ENCODE peak calls at places on chromosome 13, in five cellular contexts. Z is H9, D is H1, O is IMR-90, U is neuronal stem cell. X is an unnamed sample.

GRCh38 chr13:105847532-105848295 is 687.7 kb downstream of the EFNB2 start:
- DNase-seq in D (no peak), Z (no peak), O (peak), U (no peak), X (no peak)

GRCh38 chr13:29483211-29483610 is 112.3 kb downstream of the SLC7A1 start:
- DNase-seq in U (no peak), D (no peak), Z (no peak), O (no peak), X (no peak)

GRCh38 chr13:59963827-59964226 is 199.9 kb downstream of the DIAPH3 start:
- DNase-seq in Z (no peak), O (no peak), D (no peak), U (no peak), X (no peak)

GRCh38 chr13:61777902-61778301 is 362.3 kb upstream of the PCDH20 start:
- DNase-seq in O (no peak), U (no peak), D (no peak), Z (no peak), X (no peak)

GRCh38 chr13:64551755-64552154 is 2678.4 kb downstream of the PCDH9 start:
- DNase-seq in U (no peak), Z (no peak), O (peak), D (no peak), X (no peak)

GRCh38 chr13:73417012-73417615 is 358.3 kb downstream of the KLF5 start:
- DNase-seq in Z (no peak), O (no peak), D (no peak), U (no peak), X (peak)

GRCh38 chr13:19057588-19058340 is 123.9 kb downstream of the TUBA3C start:
- DNase-seq in D (no peak), Z (no peak), O (no peak), U (no peak), X (no peak)

GRCh38 chr13:91347996-91348905 is 764 bp downstream of the MIR17HG start:
- DNase-seq in U (peak), D (no peak), Z (no peak), O (no peak), X (no peak)

GRCh38 chr13:22926176-22927007 is 254.4 kb upstream of the SGCG start:
- DNase-seq in O (no peak), Z (peak), U (no peak), D (peak), X (peak)

GRCh38 chr13:44806841-44807240 is 182.4 kb downstream of the NUFIP1 start:
- DNase-seq in Z (no peak), D (no peak), U (no peak), O (no peak), X (no peak)

GRCh38 chr13:49938274-49938673 is 2.1 kb upstream of the SPRYD7 start:
- DNase-seq in O (no peak), D (no peak), Z (no peak), U (no peak), X (no peak)

GRCh38 chr13:114049026-114049425 is 75.2 kb upstream of the C13orf46 start:
- DNase-seq in O (no peak), D (no peak), Z (no peak), U (no peak), X (no peak)

GRCh38 chr13:49560270-49561063 is 24.9 kb downstream of the RCBTB1 start:
- DNase-seq in Z (no peak), D (no peak), U (no peak), O (peak), X (peak)

GRCh38 chr13:114053026-114053425 is 79.2 kb upstream of the C13orf46 start:
- DNase-seq in U (no peak), D (no peak), Z (no peak), O (peak), X (no peak)

GRCh38 chr13:32428581-32429072 is 697 bp upstream of the N4BP2L1 start:
- DNase-seq in O (no peak), D (no peak), Z (no peak), U (no peak), X (no peak)

GRCh38 chr13:90154311-90154960 is 1193.1 kb upstream of the MIR17HG start:
- DNase-seq in Z (no peak), D (no peak), O (no peak), U (no peak), X (peak)

GRCh38 chr13:36436811-36437210 is 4.5 kb downstream of the CCNA1 start:
- DNase-seq in D (no peak), U (no peak), Z (no peak), O (no peak), X (no peak)

GRCh38 chr13:45113809-45114208 is 6.5 kb upstream of the GTF2F2 start:
- DNase-seq in U (no peak), O (no peak), Z (no peak), D (no peak), X (no peak)

GRCh38 chr13:113970810-113971470 is 2.9 kb downstream of the C13orf46 start:
- DNase-seq in U (no peak), Z (no peak), D (no peak), O (peak), X (peak)

GRCh38 chr13:38693168-38693567 is 6.3 kb downstream of the FREM2 start:
- DNase-seq in D (no peak), Z (no peak), O (no peak), U (no peak), X (no peak)

GRCh38 chr13:29704648-29705047 is 109.2 kb upstream of the SLC7A1 start:
- DNase-seq in U (no peak), D (no peak), O (no peak), Z (no peak), X (peak)

GRCh38 chr13:93945621-93946020 is 533.9 kb downstream of the DCT start:
- DNase-seq in O (no peak), D (no peak), Z (no peak), U (no peak), X (no peak)

GRCh38 chr13:101626925-101627555 is 174.6 kb downstream of the ITGBL1 start:
- DNase-seq in D (no peak), Z (no peak), O (peak), U (no peak), X (no peak)

GRCh38 chr13:40087021-40088002 is 431.9 kb downstream of the COG6 start:
- DNase-seq in U (peak), D (no peak), O (no peak), Z (peak), X (no peak)

GRCh38 chr13:67438465-67438864 is 208.3 kb upstream of the PCDH9 start:
- DNase-seq in U (peak), D (no peak), Z (no peak), O (no peak), X (peak)

GRCh38 chr13:100636441-100636840 is 38.2 kb downstream of the TMTC4 start:
- DNase-seq in D (no peak), Z (no peak), U (no peak), O (no peak), X (no peak)

GRCh38 chr13:73040479-73040878 is 18.3 kb upstream of the KLF5 start:
- DNase-seq in D (no peak), U (no peak), O (no peak), Z (no peak), X (no peak)

GRCh38 chr13:73913043-73913740 is 221.0 kb downstream of the KLF12 start:
- DNase-seq in O (peak), U (no peak), D (no peak), Z (no peak), X (peak)

GRCh38 chr13:70755411-70755810 is 647.2 kb upstream of the KLHL1 start:
- DNase-seq in U (no peak), O (no peak), D (no peak), Z (no peak), X (no peak)

GRCh38 chr13:112809332-112810310 is 119.8 kb downstream of the ATP11A start:
- DNase-seq in O (no peak), Z (no peak), D (no peak), U (no peak), X (no peak)

GRCh38 chr13:112808377-112809140 is 118.7 kb downstream of the ATP11A start:
- DNase-seq in D (no peak), U (no peak), Z (no peak), O (no peak), X (no peak)

GRCh38 chr13:112810608-112811007 is 120.8 kb downstream of the ATP11A start:
- DNase-seq in O (no peak), Z (no peak), U (no peak), D (no peak), X (no peak)

GRCh38 chr13:112806761-112807652 is 117.2 kb downstream of the ATP11A start:
- DNase-seq in U (no peak), O (peak), D (no peak), Z (no peak), X (no peak)

DNA sequence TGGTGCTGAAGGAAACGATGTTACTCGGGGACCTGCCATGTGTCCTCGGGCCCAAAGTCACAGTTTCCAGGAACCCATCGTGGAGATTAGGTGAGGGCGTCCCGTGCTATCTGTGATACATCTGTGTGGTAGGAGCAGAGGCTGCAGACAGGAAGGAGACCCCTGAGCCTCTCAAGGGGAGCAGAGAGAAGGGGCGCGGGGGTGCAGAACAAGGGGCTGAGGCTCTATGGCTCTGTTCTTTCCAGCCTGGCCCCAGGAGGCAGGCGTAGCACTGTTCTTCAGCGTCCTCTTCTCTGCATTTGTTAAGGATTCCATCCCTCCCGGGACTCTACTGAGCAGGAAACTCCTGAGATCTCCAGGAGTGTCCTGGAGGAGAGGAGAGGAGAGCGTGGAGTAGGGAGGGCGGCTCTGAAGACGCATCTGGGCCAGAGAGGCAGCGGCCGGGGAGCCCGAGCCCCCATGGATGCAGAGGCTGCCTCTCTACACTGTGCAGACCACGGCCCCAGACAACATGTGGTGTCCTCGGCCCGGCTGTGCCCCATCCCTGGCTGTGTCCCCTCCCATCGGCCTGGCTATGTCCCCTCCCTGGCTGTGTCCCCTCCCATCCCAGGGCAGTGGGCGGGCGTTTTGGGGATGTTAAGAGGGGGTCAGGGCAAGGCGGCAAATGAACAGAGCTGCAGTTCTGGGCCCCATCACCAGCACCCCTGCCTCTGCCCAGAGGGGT is 118.0 kb downstream of the ATP11A start:
- DNase-seq in O (no peak), U (no peak), Z (no peak), D (no peak), X (no peak)
- H3K18ac ChIP-seq in O (no peak), U (no peak), Z (no peak), D (no peak), X (no peak)

DNA sequence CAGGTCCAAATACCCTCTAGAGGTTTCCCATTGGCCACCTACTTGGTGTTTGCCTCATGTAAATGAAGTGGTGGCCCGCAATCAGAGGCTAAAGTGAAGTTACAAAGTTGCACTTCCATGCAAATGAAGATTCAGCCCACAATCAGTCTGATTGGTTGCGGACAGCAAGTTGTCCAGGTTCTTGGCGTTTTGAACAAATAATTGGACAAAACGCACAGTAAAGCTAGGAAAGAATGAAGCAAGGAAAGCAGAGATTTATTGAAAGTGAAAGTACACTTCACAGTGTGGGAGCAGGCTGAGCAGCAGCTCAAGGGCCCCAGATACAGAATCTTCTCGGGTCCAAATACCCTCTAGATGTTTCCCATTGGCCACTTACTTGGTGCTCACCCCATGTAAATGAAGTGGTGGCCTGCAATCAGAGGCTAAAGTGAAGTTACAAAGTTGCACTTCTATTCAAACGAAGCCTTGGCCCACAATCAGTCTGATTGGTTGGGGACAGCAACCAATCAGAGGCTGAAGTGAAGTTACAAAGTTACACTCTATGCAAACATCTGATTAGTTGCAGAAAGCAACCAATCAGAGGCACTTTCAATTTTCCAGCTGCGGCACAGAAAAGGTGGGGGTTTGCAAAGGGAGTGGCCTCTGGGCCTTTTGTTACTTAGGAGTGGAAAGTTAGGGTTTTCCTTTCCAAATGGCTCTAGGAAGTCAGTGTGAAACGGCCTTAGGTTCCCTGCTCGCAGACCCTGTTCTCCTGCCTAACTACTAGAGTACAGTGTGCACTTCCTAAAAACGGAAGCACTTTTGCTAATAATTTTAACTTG is 4.7 kb upstream of the TM9SF2 start:
- DNase-seq in D (no peak), O (peak), U (no peak), Z (peak), X (peak)
- H4K8ac ChIP-seq in D (no peak), O (peak), U (no peak), Z (no peak), X (no peak)

DNA sequence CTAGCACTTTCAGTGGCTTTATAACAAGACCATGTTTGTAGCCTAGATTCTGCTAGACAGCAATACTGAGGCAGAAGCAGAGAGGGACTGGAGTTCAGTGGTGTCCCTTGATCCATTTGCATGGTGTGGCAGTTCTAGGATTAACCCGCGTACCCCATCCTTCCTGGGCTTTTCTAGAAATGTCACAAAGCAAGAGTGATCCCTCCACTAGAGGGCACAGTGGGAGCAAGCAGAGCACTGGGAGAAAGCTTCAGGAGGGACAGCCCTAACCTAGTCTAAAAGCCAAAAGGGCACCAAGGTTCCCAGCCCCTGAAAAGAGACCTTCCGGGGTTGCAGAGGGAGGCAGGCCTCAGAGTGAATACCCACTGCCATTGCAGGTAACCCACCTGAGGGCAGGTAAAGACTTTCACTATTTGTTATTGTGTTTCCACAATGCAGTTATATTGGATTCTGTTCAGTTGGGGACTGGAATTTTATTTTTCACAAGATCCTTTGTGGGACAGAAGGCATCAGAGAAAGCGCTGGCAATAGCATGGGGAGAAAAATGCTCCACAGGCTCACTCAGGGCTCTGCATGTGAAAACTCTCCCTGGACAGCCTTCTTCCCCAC is 170.6 kb downstream of the FLT1 start:
- DNase-seq in O (peak), Z (peak), U (peak), D (peak), X (peak)
- H3K18ac ChIP-seq in O (no peak), Z (no peak), U (no peak), D (no peak), X (no peak)

GRCh38 chr13:95193509-95194230 is 107.6 kb downstream of the ABCC4 start:
- DNase-seq in U (no peak), D (no peak), O (no peak), Z (no peak), X (no peak)
- H4K8ac ChIP-seq in U (no peak), D (no peak), O (peak), Z (no peak), X (no peak)

GRCh38 chr13:77492982-77493381 is 42.5 kb upstream of the SCEL start:
- DNase-seq in D (no peak), U (no peak), Z (no peak), O (no peak), X (peak)

GRCh38 chr13:77494226-77494625 is 41.3 kb upstream of the SCEL start:
- DNase-seq in D (no peak), O (no peak), U (no peak), Z (no peak), X (no peak)

GRCh38 chr13:77489566-77490337 is 45.8 kb upstream of the SCEL start:
- DNase-seq in U (no peak), D (no peak), Z (no peak), O (no peak), X (no peak)
- H3K18ac ChIP-seq in U (no peak), D (no peak), Z (no peak), O (no peak), X (no peak)

GRCh38 chr13:98988782-98989181 is 10.9 kb upstream of the DOCK9 start:
- DNase-seq in O (no peak), Z (no peak), U (no peak), D (no peak), X (no peak)
- H4K8ac ChIP-seq in O (no peak), Z (no peak), U (no peak), D (no peak), X (no peak)

GRCh38 chr13:110705356-110705825 is 525 bp downstream of the CARS2 start:
- DNase-seq in Z (no peak), D (no peak), O (no peak), U (no peak), X (no peak)
- H3K18ac ChIP-seq in Z (peak), D (peak), O (peak), U (peak), X (peak)

GRCh38 chr13:109784590-109785140 is 1.7 kb downstream of the IRS2 start:
- DNase-seq in D (no peak), U (peak), Z (peak), O (peak), X (peak)

GRCh38 chr13:109785141-109785891 is 1.1 kb downstream of the IRS2 start:
- DNase-seq in U (no peak), D (no peak), Z (peak), O (peak), X (peak)

GRCh38 chr13:109787135-109787954 is 962 bp upstream of the IRS2 start:
- DNase-seq in D (no peak), O (peak), Z (peak), U (peak), X (peak)

GRCh38 chr13:109786457-109787134 is at the start of gene IRS2:
- DNase-seq in Z (peak), D (peak), O (peak), U (peak), X (peak)

DNA sequence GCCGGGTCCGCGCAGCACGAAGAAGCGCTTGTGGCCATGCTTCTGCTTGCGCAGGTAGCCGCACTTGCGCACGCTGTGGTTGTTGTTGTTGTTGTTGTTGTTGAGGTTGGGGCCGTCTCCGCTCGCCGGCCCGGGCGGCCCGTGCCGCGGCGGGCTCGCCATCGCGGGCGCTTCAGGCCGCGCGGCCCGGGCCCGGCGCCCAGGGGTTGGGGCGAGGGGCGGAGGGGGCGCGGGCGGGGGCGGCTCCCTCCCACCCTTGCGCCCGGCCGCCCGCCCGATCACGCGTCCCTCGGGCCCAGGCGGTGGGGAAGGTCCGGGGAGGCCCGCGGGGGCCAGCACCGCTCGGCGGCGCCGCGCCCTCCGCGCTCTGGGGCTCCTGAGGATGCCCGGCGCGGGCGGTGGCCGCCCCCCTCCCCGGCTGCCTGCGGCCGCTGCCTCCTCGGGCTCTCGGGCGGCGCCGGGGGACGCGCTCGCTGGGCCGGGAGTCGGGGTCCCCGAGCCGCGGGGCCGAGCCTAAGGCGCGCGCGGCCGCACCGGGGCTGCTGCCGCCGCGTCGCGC is 412 bp downstream of the IRS2 start:
- DNase-seq in D (no peak), U (no peak), Z (no peak), O (no peak), X (peak)
- H4K8ac ChIP-seq in D (peak), U (no peak), Z (no peak), O (no peak), X (no peak)